ENCODE peak calls at places on chromosomes 3 and 15, in seven cellular contexts. S, N, X, V, U, Z and I are unnamed samples.

GRCh38 chr3:17639765-17640164 is 102.7 kb downstream of the TBC1D5 start:
- DNase-seq in Z (peak), N (peak), U (no peak), S (no peak), X (peak), V (no peak), I (no peak)

GRCh38 chr3:165185707-165186327 is 10.4 kb downstream of the SLITRK3 start:
- DNase-seq in Z (peak), U (peak), V (peak), X (peak), N (peak), S (peak), I (peak)

GRCh38 chr3:105458518-105459215 is 92.0 kb downstream of the ALCAM start:
- DNase-seq in Z (peak), N (no peak), X (no peak), U (no peak), S (no peak), V (no peak), I (no peak)

GRCh38 chr3:182925944-182926337 is 54.4 kb downstream of the DCUN1D1 start:
- DNase-seq in U (no peak), Z (no peak), S (no peak), X (no peak), N (no peak), V (no peak), I (no peak)

GRCh38 chr3:197030379-197031314 is 1.0 kb upstream of the MELTF start:
- DNase-seq in U (no peak), Z (no peak), V (no peak), N (no peak), S (no peak), X (peak), I (no peak)

GRCh38 chr3:9915252-9916141 is 1.4 kb upstream of the IL17RC start:
- DNase-seq in V (peak), U (peak), X (peak), Z (peak), S (no peak), N (peak), I (no peak)

GRCh38 chr3:66021731-66022131 is 17.0 kb downstream of the MAGI1 start:
- DNase-seq in V (no peak), X (no peak), Z (no peak), U (no peak), S (no peak), N (no peak), I (no peak)

GRCh38 chr3:55629432-55629831 is 142.3 kb upstream of the WNT5A start:
- DNase-seq in S (no peak), U (no peak), Z (peak), N (no peak), X (no peak), V (no peak), I (no peak)

GRCh38 chr3:148158210-148158609 is 539.5 kb upstream of the AGTR1 start:
- DNase-seq in N (no peak), S (no peak), Z (peak), X (peak), V (no peak), U (no peak), I (no peak)

GRCh38 chr15:62559049-62559733 is 394.1 kb upstream of the C2CD4B start:
- DNase-seq in Z (peak), N (no peak), U (no peak), X (no peak), S (no peak), V (no peak), I (no peak)

GRCh38 chr3:58529516-58530353 is 7.3 kb downstream of the ACOX2 start:
- DNase-seq in U (peak), X (no peak), N (no peak), Z (peak), S (no peak), V (peak), I (no peak)

GRCh38 chr3:101216710-101217457 is 103.5 kb downstream of the IMPG2 start:
- DNase-seq in S (no peak), Z (peak), N (no peak), V (no peak), U (peak), X (no peak), I (no peak)

GRCh38 chr15:32709295-32710033 is 8.3 kb upstream of the GREM1 start:
- DNase-seq in U (no peak), S (no peak), N (no peak), Z (no peak), X (no peak), V (no peak), I (no peak)

GRCh38 chr3:173395412-173396181 is 1.9 kb upstream of the NLGN1 start:
- DNase-seq in S (peak), N (peak), Z (peak), U (peak), X (peak), V (peak), I (no peak)

GRCh38 chr3:177816667-177817208 is 619.5 kb upstream of the TBL1XR1 start:
- DNase-seq in X (peak), S (no peak), U (no peak), V (no peak), Z (peak), N (no peak), I (no peak)

GRCh38 chr15:72690938-72691337 is 4.9 kb downstream of the BBS4 start:
- DNase-seq in N (no peak), X (no peak), V (no peak), Z (no peak), U (no peak), S (no peak), I (no peak)